ENCODE peak calls at places on chromosomes 3 and 15, in five cellular contexts. Y is NCI-H1417, Q is posterior cingulate gyrus, O is mesenchymal stem cell, K is EH. H is an unnamed sample.

GRCh38 chr3:99866167-99866810 is 48.6 kb downstream of the CMSS1 start:
- DNase-seq in Y (no peak), Q (no peak), O (peak), K (peak), H (no peak)

GRCh38 chr3:122679467-122680291 is 960 bp upstream of the PARP14 start:
- DNase-seq in Y (peak), Q (no peak), O (peak), K (peak), H (peak)

GRCh38 chr3:169118666-169119370 is 544.7 kb downstream of the MECOM start:
- DNase-seq in Y (peak), Q (no peak), O (no peak), K (peak), H (no peak)

GRCh38 chr3:141305436-141305835 is 62.9 kb upstream of the ZBTB38 start:
- DNase-seq in Y (peak), Q (no peak), O (peak), K (peak), H (peak)

GRCh38 chr3:120420855-120421570 is 29.8 kb downstream of the FSTL1 start:
- DNase-seq in Y (no peak), Q (peak), O (peak), K (peak), H (peak)

GRCh38 chr3:141920701-141921100 is 44.3 kb downstream of the ATP1B3 start:
- DNase-seq in Y (no peak), Q (no peak), O (no peak), K (no peak), H (no peak)

GRCh38 chr3:144060881-144061280 is 89.3 kb downstream of the DIPK2A start:
- DNase-seq in Y (no peak), Q (no peak), O (no peak), K (no peak), H (no peak)

GRCh38 chr3:81303326-81303725 is 458.1 kb downstream of the GBE1 start:
- DNase-seq in Y (no peak), Q (no peak), O (no peak), K (no peak), H (no peak)

GRCh38 chr15:71080166-71080565 is 35.1 kb upstream of the THSD4 start:
- DNase-seq in Y (no peak), Q (no peak), O (no peak), K (peak), H (no peak)

GRCh38 chr3:86420990-86421739 is 569.8 kb downstream of the VGLL3 start:
- DNase-seq in Y (no peak), Q (no peak), O (no peak), K (no peak), H (no peak)

GRCh38 chr3:136263251-136263650 is 13.1 kb downstream of the PCCB start:
- DNase-seq in Y (no peak), Q (no peak), O (no peak), K (no peak), H (no peak)

GRCh38 chr3:136949708-136950107 is 8.1 kb upstream of the IL20RB start:
- DNase-seq in Y (no peak), Q (no peak), O (no peak), K (no peak), H (no peak)

GRCh38 chr3:132867956-132868355 is 145.7 kb upstream of the NPHP3 start:
- DNase-seq in Y (no peak), Q (no peak), O (peak), K (peak), H (no peak)

GRCh38 chr3:38720465-38720864 is 71.0 kb upstream of the SCN5A start:
- DNase-seq in Y (no peak), Q (no peak), O (no peak), K (no peak), H (no peak)

GRCh38 chr3:10157015-10157414 is 7.7 kb upstream of the IRAK2 start:
- DNase-seq in Y (no peak), Q (no peak), O (no peak), K (no peak), H (no peak)

GRCh38 chr3:168722091-168722490 is 626.4 kb upstream of the GOLIM4 start:
- DNase-seq in Y (no peak), Q (no peak), O (no peak), K (peak), H (no peak)

GRCh38 chr3:133882986-133883586 is 12.6 kb downstream of the RAB6B start:
- DNase-seq in Y (no peak), Q (no peak), O (no peak), K (no peak), H (peak)

GRCh38 chr15:70248116-70249025 is 150.7 kb upstream of the TLE3 start:
- DNase-seq in Y (peak), Q (no peak), O (no peak), K (no peak), H (no peak)

GRCh38 chr3:21447471-21448205 is 303.4 kb downstream of the ZNF385D start:
- DNase-seq in Y (no peak), Q (no peak), O (no peak), K (peak), H (no peak)

GRCh38 chr15:50880651-50881114 is 27.8 kb upstream of the AP4E1 start:
- DNase-seq in Y (no peak), Q (no peak), O (peak), K (peak), H (no peak)

GRCh38 chr15:92711457-92711831 is 55.9 kb upstream of the FAM174B start:
- DNase-seq in Y (no peak), Q (no peak), O (peak), K (no peak), H (no peak)

GRCh38 chr3:172836390-172836997 is 86.0 kb downstream of the ECT2 start:
- DNase-seq in Y (peak), Q (no peak), O (peak), K (peak), H (no peak)

GRCh38 chr3:192851821-192852352 is 65.8 kb downstream of the MB21D2 start:
- DNase-seq in Y (peak), Q (peak), O (peak), K (peak), H (peak)

GRCh38 chr3:183444748-183445147 is 16.3 kb upstream of the MCF2L2 start:
- DNase-seq in Y (no peak), Q (no peak), O (no peak), K (no peak), H (no peak)

GRCh38 chr15:101295607-101296225 is 668 bp upstream of the SNRPA1 start:
- DNase-seq in Y (no peak), Q (no peak), O (peak), K (peak), H (no peak)

GRCh38 chr15:75182187-75183131 is 19.2 kb upstream of the C15orf39 start:
- DNase-seq in Y (no peak), Q (no peak), O (peak), K (no peak), H (no peak)

GRCh38 chr3:20648921-20649381 is 462.9 kb upstream of the SGO1 start:
- DNase-seq in Y (no peak), Q (no peak), O (no peak), K (peak), H (no peak)

GRCh38 chr3:157447026-157447694 is 10.5 kb downstream of the PTX3 start:
- DNase-seq in Y (no peak), Q (no peak), O (peak), K (peak), H (no peak)

GRCh38 chr3:50573566-50574279 is 4.4 kb downstream of the HEMK1 start:
- DNase-seq in Y (no peak), Q (no peak), O (no peak), K (no peak), H (no peak)

GRCh38 chr3:178352300-178353021 is 183.8 kb upstream of the KCNMB2 start:
- DNase-seq in Y (no peak), Q (no peak), O (peak), K (peak), H (no peak)

GRCh38 chr15:38623744-38624143 is 59.1 kb upstream of the RASGRP1 start:
- DNase-seq in Y (no peak), Q (no peak), O (no peak), K (no peak), H (no peak)

GRCh38 chr15:95843241-95843851 is 487.2 kb upstream of the NR2F2 start:
- DNase-seq in Y (no peak), Q (no peak), O (peak), K (peak), H (no peak)

GRCh38 chr3:187746059-187746453 is 788 bp upstream of the BCL6 start:
- DNase-seq in Y (no peak), Q (no peak), O (no peak), K (peak), H (no peak)

GRCh38 chr3:43096761-43097160 is 9.1 kb downstream of the POMGNT2 start:
- DNase-seq in Y (no peak), Q (no peak), O (no peak), K (no peak), H (no peak)

GRCh38 chr3:113983544-113983943 is 35.7 kb downstream of the ZDHHC23 start:
- DNase-seq in Y (no peak), Q (no peak), O (no peak), K (no peak), H (no peak)

GRCh38 chr3:185824051-185824466 is 783 bp downstream of the IGF2BP2 start:
- DNase-seq in Y (peak), Q (no peak), O (peak), K (peak), H (no peak)

GRCh38 chr3:57160046-57160730 is 5.0 kb downstream of the IL17RD start:
- DNase-seq in Y (no peak), Q (no peak), O (no peak), K (no peak), H (no peak)